ENCODE peak calls at places on chromosomes 2 and 18, in five cellular contexts. B is A549, A is GM12891, D is neural progenitor cell, M is fibroblast of mammary gland. R is an unnamed sample.

GRCh38 chr2:233602076-233602475 is 15.4 kb upstream of the UGT1A8 start:
- DNase-seq in B (no peak), A (no peak), D (no peak), M (no peak), R (no peak)

GRCh38 chr2:207503234-207503633 is 26.5 kb upstream of the CREB1 start:
- DNase-seq in B (no peak), A (no peak), D (no peak), M (peak), R (peak)

GRCh38 chr18:58117685-58118403 is 73.8 kb downstream of the NEDD4L start:
- DNase-seq in B (peak), A (no peak), D (no peak), M (peak), R (no peak)

GRCh38 chr2:153595939-153596338 is 117.4 kb upstream of the RPRM start:
- DNase-seq in B (peak), A (no peak), D (peak), M (peak), R (no peak)

GRCh38 chr2:20401495-20401855 is 45.4 kb upstream of the RHOB start:
- DNase-seq in B (no peak), A (no peak), D (no peak), M (no peak), R (no peak)

GRCh38 chr2:105427485-105427884 is 28.6 kb upstream of the FHL2 start:
- DNase-seq in B (no peak), A (no peak), D (no peak), M (no peak), R (no peak)

GRCh38 chr2:85606116-85606455 is 3.6 kb upstream of the TMEM150A start:
- DNase-seq in B (no peak), A (no peak), D (no peak), M (no peak), R (no peak)

GRCh38 chr2:237704476-237705224 is 77.3 kb downstream of the LRRFIP1 start:
- DNase-seq in B (no peak), A (no peak), D (no peak), M (peak), R (no peak)

GRCh38 chr2:220053919-220054318 is 426.5 kb downstream of the SLC4A3 start:
- DNase-seq in B (peak), A (no peak), D (no peak), M (peak), R (no peak)

GRCh38 chr2:23361185-23361584 is 23.8 kb upstream of the KLHL29 start:
- DNase-seq in B (no peak), A (no peak), D (no peak), M (no peak), R (no peak)

GRCh38 chr2:238974061-238974460 is 126.2 kb downstream of the TWIST2 start:
- DNase-seq in B (no peak), A (no peak), D (no peak), M (peak), R (no peak)

GRCh38 chr18:79634186-79634585 is 45.4 kb upstream of the CTDP1 start:
- DNase-seq in B (no peak), A (no peak), D (no peak), M (no peak), R (no peak)

GRCh38 chr2:204277226-204277625 is 268.0 kb upstream of the PARD3B start:
- DNase-seq in B (no peak), A (no peak), D (no peak), M (peak), R (no peak)

GRCh38 chr2:74847075-74847858 is 13.3 kb downstream of the HK2 start:
- DNase-seq in B (no peak), A (no peak), D (no peak), M (peak), R (peak)

GRCh38 chr2:24734741-24735140 is 58.5 kb downstream of the PTRHD1 start:
- DNase-seq in B (no peak), A (no peak), D (no peak), M (no peak), R (no peak)

GRCh38 chr2:238024986-238025385 is 35.8 kb upstream of the SCLY start:
- DNase-seq in B (no peak), A (no peak), D (no peak), M (peak), R (no peak)

GRCh38 chr2:178978667-178979066 is 71.3 kb downstream of the CCDC141 start:
- DNase-seq in B (no peak), A (no peak), D (no peak), M (no peak), R (no peak)

GRCh38 chr2:96540136-96540535 is 3.6 kb downstream of the ARID5A start:
- DNase-seq in B (no peak), A (no peak), D (no peak), M (peak), R (no peak)

GRCh38 chr2:148048475-148049221 is 27.8 kb downstream of the MBD5 start:
- DNase-seq in B (no peak), A (no peak), D (no peak), M (peak), R (no peak)

GRCh38 chr2:8115966-8116365 is 565.9 kb upstream of the ID2 start:
- DNase-seq in B (no peak), A (no peak), D (no peak), M (peak), R (no peak)

GRCh38 chr2:233976690-233977294 is 59.6 kb downstream of the TRPM8 start:
- DNase-seq in B (peak), A (no peak), D (peak), M (peak), R (no peak)

GRCh38 chr2:27307545-27308358 is 493 bp downstream of the UCN start:
- DNase-seq in B (no peak), A (no peak), D (peak), M (no peak), R (no peak)

GRCh38 chr2:39668576-39668975 is 2.9 kb downstream of the TMEM178A start:
- DNase-seq in B (no peak), A (no peak), D (no peak), M (no peak), R (no peak)

GRCh38 chr2:230203110-230203676 is 16.6 kb downstream of the SP110 start:
- DNase-seq in B (no peak), A (no peak), D (no peak), M (no peak), R (no peak)

GRCh38 chr2:86518498-86518897 is 44.7 kb downstream of the CHMP3 start:
- DNase-seq in B (peak), A (no peak), D (peak), M (peak), R (no peak)

GRCh38 chr2:146776589-146776988 is 1068.2 kb upstream of the ACVR2A start:
- DNase-seq in B (no peak), A (no peak), D (no peak), M (no peak), R (no peak)

GRCh38 chr18:75293591-75293990 is 83.0 kb downstream of the TSHZ1 start:
- DNase-seq in B (no peak), A (no peak), D (no peak), M (peak), R (no peak)

GRCh38 chr2:146984014-146984413 is 860.8 kb upstream of the ACVR2A start:
- DNase-seq in B (no peak), A (no peak), D (no peak), M (no peak), R (no peak)

GRCh38 chr18:46502444-46502843 is 154.6 kb downstream of the LOXHD1 start:
- DNase-seq in B (no peak), A (no peak), D (peak), M (no peak), R (no peak)

GRCh38 chr2:120765911-120766757 is 30.5 kb downstream of the GLI2 start:
- DNase-seq in B (peak), A (no peak), D (peak), M (peak), R (peak)

GRCh38 chr2:2389215-2389614 is 58.1 kb upstream of the MYT1L start:
- DNase-seq in B (no peak), A (no peak), D (no peak), M (no peak), R (no peak)

GRCh38 chr2:127261835-127262234 is 32.1 kb downstream of the ERCC3 start:
- DNase-seq in B (no peak), A (no peak), D (no peak), M (peak), R (no peak)

GRCh38 chr18:27632706-27633105 is 447.6 kb upstream of the CHST9 start:
- DNase-seq in B (no peak), A (no peak), D (no peak), M (no peak), R (no peak)

R was measured in aorta.